ENCODE peak calls at places on chromosome 19, in eight cellular contexts. C, D, K, F, T, S, X and U are unnamed samples.
A peak's percentile ranks its signal among the peaks of the same experiment; 100 is the strongest.

GRCh38 chr19:18204394-18205179 is 745 bp upstream of the RAB3A start:
- DNase-seq in C (peak; percentile 76), D (no peak), K (peak; percentile 73), F (peak; percentile 40), T (peak; percentile 84), S (no peak), X (no peak), U (no peak)

GRCh38 chr19:16078311-16078758 is 2.0 kb downstream of the TPM4 start:
- DNase-seq in C (peak; percentile 32), D (no peak), K (peak; percentile 45), F (peak; percentile 40), T (peak; percentile 69), S (no peak), X (no peak), U (no peak)

GRCh38 chr19:46759817-46760333 is 13.6 kb upstream of the STRN4 start:
- DNase-seq in C (no peak), D (no peak), K (no peak), F (no peak), T (peak; percentile 71), S (no peak), X (no peak), U (no peak)

GRCh38 chr19:48994035-48994386 is 324 bp downstream of the RUVBL2 start:
- DNase-seq in C (no peak), D (no peak), K (no peak), F (no peak), T (no peak), S (no peak), X (no peak), U (no peak)

GRCh38 chr19:16206046-16206605 is 8.4 kb downstream of the AP1M1 start:
- DNase-seq in C (no peak), D (no peak), K (no peak), F (no peak), T (no peak), S (no peak), X (no peak), U (no peak)

GRCh38 chr19:42461700-42462324 is 19.1 kb upstream of the CXCL17 start:
- DNase-seq in C (no peak), D (no peak), K (no peak), F (no peak), T (no peak), S (no peak), X (peak; percentile 52), U (no peak)

GRCh38 chr19:42386974-42387707 is 3.0 kb downstream of the CNFN start:
- DNase-seq in C (peak; percentile 79), D (no peak), K (peak; percentile 86), F (peak; percentile 65), T (peak; percentile 39), S (peak; percentile 74), X (peak; percentile 63), U (peak; percentile 53)

GRCh38 chr19:46574533-46574932 is 26.6 kb upstream of the CALM3 start:
- DNase-seq in C (no peak), D (no peak), K (no peak), F (no peak), T (no peak), S (no peak), X (no peak), U (no peak)

GRCh38 chr19:38298841-38299680 is 5.0 kb upstream of the C19orf33 start:
- DNase-seq in C (no peak), D (no peak), K (no peak), F (no peak), T (no peak), S (no peak), X (no peak), U (no peak)

GRCh38 chr19:44925114-44925891 is 10.9 kb downstream of the APOC1 start:
- DNase-seq in C (peak; percentile 47), D (no peak), K (peak; percentile 74), F (peak; percentile 86), T (peak; percentile 68), S (peak; percentile 47), X (peak; percentile 95), U (peak; percentile 66)

GRCh38 chr19:4052114-4052992 is 14.3 kb downstream of the ZBTB7A start:
- DNase-seq in C (no peak), D (no peak), K (peak; percentile 94), F (peak; percentile 62), T (peak; percentile 52), S (peak; percentile 76), X (peak; percentile 95), U (no peak)

GRCh38 chr19:1103691-1104451 is at the start of gene GPX4:
- DNase-seq in C (peak; percentile 99), D (peak; percentile 97), K (peak; percentile 100), F (peak; percentile 100), T (peak; percentile 99), S (peak; percentile 99), X (peak; percentile 96), U (peak; percentile 99)

GRCh38 chr19:5193192-5193591 is 147.4 kb downstream of the PTPRS start:
- DNase-seq in C (no peak), D (no peak), K (no peak), F (no peak), T (no peak), S (no peak), X (no peak), U (no peak)

GRCh38 chr19:48614436-48615144 is at the start of gene FAM83E:
- DNase-seq in C (no peak), D (no peak), K (peak; percentile 96), F (no peak), T (no peak), S (no peak), X (no peak), U (no peak)

GRCh38 chr19:14147797-14148605 is 11.6 kb upstream of the ASF1B start:
- DNase-seq in C (peak; percentile 42), D (no peak), K (peak; percentile 71), F (peak; percentile 84), T (peak; percentile 74), S (peak; percentile 77), X (peak; percentile 39), U (peak; percentile 78)

GRCh38 chr19:16645140-16645539 is 14.8 kb downstream of the SMIM7 start:
- DNase-seq in C (no peak), D (no peak), K (no peak), F (no peak), T (no peak), S (no peak), X (no peak), U (no peak)

GRCh38 chr19:29576761-29577661 is 29.1 kb upstream of the POP4 start:
- DNase-seq in C (no peak), D (no peak), K (no peak), F (no peak), T (no peak), S (no peak), X (no peak), U (no peak)

GRCh38 chr19:11102944-11103343 is 13.7 kb downstream of the LDLR start:
- DNase-seq in C (no peak), D (no peak), K (no peak), F (no peak), T (no peak), S (no peak), X (no peak), U (no peak)

GRCh38 chr19:55407625-55408319 is at the start of gene UBE2S:
- DNase-seq in C (peak; percentile 97), D (peak; percentile 97), K (peak; percentile 98), F (peak; percentile 100), T (peak; percentile 98), S (peak; percentile 98), X (peak; percentile 83), U (peak; percentile 99)
- TF ChIP-seq POLR2A in C (peak; percentile 93), D (peak; percentile 98), K (peak; percentile 89), F (peak; percentile 70), T (peak; percentile 99), S (peak; percentile 87), X (peak; percentile 87), U (peak; percentile 100)

GRCh38 chr19:28502879-28503734 is 709.8 kb downstream of the UQCRFS1 start:
- DNase-seq in C (no peak), D (no peak), K (no peak), F (no peak), T (no peak), S (no peak), X (no peak), U (no peak)
- H3K27me3 ChIP-seq in C (no peaks in the 10 kb centered on the region), D (no peaks in the 10 kb centered on the region), K (no peaks in the 10 kb centered on the region), F (no peaks in the 10 kb centered on the region), T (no peaks in the 10 kb centered on the region), S (no peaks in the 10 kb centered on the region), X (no peaks in the 10 kb centered on the region), U (no peaks in the 10 kb centered on the region)

GRCh38 chr19:43476606-43477005 is 11.2 kb upstream of the LYPD3 start:
- DNase-seq in C (no peak), D (no peak), K (no peak), F (no peak), T (no peak), S (no peak), X (no peak), U (no peak)

GRCh38 chr19:43474487-43474886 is 9.1 kb upstream of the LYPD3 start:
- DNase-seq in C (no peak), D (no peak), K (no peak), F (no peak), T (no peak), S (no peak), X (no peak), U (no peak)

GRCh38 chr19:43478323-43478722 is 12.9 kb upstream of the LYPD3 start:
- DNase-seq in C (no peak), D (no peak), K (no peak), F (no peak), T (no peak), S (no peak), X (no peak), U (no peak)

GRCh38 chr19:43471091-43471490 is 5.7 kb upstream of the LYPD3 start:
- DNase-seq in C (no peak), D (no peak), K (no peak), F (no peak), T (no peak), S (no peak), X (no peak), U (no peak)

DNA sequence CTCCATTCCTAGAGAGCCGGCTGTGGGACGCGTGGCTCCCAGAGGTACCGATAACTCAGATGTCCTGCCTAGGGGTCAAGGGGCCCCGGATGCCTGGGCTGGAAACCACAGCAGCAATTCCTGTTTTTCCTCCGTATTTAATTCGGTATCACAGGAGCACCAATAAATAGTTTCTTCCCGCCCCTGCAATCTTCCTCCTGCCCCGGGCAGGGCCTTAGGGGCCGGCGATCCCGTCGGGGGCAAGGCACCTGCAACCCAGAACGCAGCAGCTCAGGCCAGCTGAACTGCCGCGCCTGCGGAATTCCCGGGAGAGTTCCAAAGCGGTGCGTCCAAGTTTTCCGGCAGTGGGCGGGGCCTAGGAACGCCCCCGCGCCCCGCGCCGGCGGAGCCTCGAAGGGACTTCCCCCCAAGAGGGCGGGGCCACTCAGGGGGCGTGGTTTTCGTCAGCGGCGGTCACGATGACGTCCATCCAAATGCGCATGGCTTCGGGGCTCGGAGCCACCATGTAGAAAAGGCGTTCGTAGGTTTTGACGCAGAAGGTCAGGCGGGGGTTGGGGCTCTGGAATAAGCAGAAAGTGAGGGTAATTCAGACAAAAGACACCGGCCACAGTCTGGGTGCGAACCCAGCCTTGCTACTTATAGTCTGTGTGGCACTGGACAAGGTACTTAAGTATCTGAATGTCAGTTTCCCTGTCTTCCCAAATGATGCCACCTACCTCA is 9.7 kb upstream of the LYPD3 start:
- DNase-seq in C (peak; percentile 89), D (peak; percentile 12), K (peak; percentile 97), F (peak; percentile 95), T (peak; percentile 92), S (peak; percentile 97), X (no peak), U (peak; percentile 87)
- TF ChIP-seq POLR2A in C (no peak), D (peak; percentile 69), K (peak; percentile 36), F (no peak), T (peak; percentile 57), S (peak; percentile 52), X (no peak), U (peak; percentile 50)

DNA sequence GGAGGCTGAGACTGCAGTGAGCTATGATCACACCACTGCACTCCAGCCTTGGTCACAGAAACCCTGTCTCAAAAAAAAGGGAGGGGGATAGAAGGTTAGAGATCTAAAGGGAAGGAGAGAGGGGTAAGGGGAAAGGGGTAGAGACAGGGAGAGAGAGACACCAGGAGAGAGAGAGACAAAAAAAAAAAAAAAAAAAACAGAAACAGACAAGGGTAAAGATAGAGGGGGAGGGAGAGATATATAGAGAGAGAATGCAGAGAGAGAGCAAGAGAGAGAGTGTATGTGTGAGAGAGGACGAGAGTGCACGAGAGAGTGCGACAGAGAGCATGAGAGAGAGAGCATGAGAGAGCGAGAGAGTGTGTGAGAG is 4.2 kb downstream of the CD70 start:
- DNase-seq in C (no peak), D (no peak), K (no peak), F (no peak), T (no peak), S (no peak), X (no peak), U (no peak)
- H3K27me3 ChIP-seq in C (no peaks in the 10 kb centered on the region), D (peaks cover 27% of the 10 kb centered on the region), K (peaks cover 79% of the 10 kb centered on the region), F (peaks cover 68% of the 10 kb centered on the region), T (peaks cover 33% of the 10 kb centered on the region), S (no peaks in the 10 kb centered on the region), X (peaks cover 59% of the 10 kb centered on the region), U (peaks cover 8% of the 10 kb centered on the region)